ENCODE peak calls at places on chromosomes 13 and 19, in four cellular contexts. D is IMR-90, O is K562, W is GM12878. I is an unnamed sample. For H3K4me1, the result is how much of the 10 kb centered on the place peaks cover.

GRCh38 chr13:32581177-32581786 is 5.0 kb upstream of the PDS5B start:
- DNase-seq in O (no peak), W (no peak), D (peak), I (peak)

GRCh38 chr13:107258599-107259187 is 690.8 kb upstream of the ARGLU1 start:
- DNase-seq in D (peak), W (no peak), O (no peak), I (peak)

GRCh38 chr13:28707629-28708427 is 10.9 kb downstream of the SLC46A3 start:
- DNase-seq in O (no peak), W (peak), D (peak), I (no peak)

GRCh38 chr19:58182577-58182988 is 278 bp upstream of the ZNF274 start:
- DNase-seq in O (peak), D (no peak), W (no peak), I (no peak)

GRCh38 chr13:47126432-47126831 is 229.6 kb upstream of the HTR2A start:
- DNase-seq in O (no peak), W (no peak), D (no peak), I (no peak)

GRCh38 chr13:80199067-80199466 is 141.9 kb downstream of the SPRY2 start:
- DNase-seq in O (no peak), D (no peak), W (no peak), I (no peak)

GRCh38 chr13:48260970-48261369 is 28.0 kb downstream of the ITM2B start:
- DNase-seq in O (no peak), D (no peak), W (no peak), I (no peak)

GRCh38 chr13:101711307-101712025 is 259.0 kb downstream of the ITGBL1 start:
- DNase-seq in D (no peak), O (no peak), W (no peak), I (no peak)

GRCh38 chr13:25253702-25254101 is 33.6 kb downstream of the MTMR6 start:
- DNase-seq in O (no peak), D (no peak), W (no peak), I (peak)

GRCh38 chr19:15934332-15935078 is at the start of gene CYP4F11:
- DNase-seq in W (no peak), D (no peak), O (no peak), I (no peak)

GRCh38 chr13:34179481-34179880 is 361.5 kb downstream of the RFC3 start:
- DNase-seq in W (no peak), O (no peak), D (peak), I (no peak)

GRCh38 chr19:16518061-16518460 is 21.9 kb downstream of the C19orf44 start:
- DNase-seq in W (no peak), O (no peak), D (no peak), I (no peak)

GRCh38 chr19:13633109-13633508 is 126.8 kb upstream of the CACNA1A start:
- DNase-seq in W (no peak), D (peak), O (no peak), I (peak)

GRCh38 chr19:50341091-50341564 is 12.0 kb upstream of the KCNC3 start:
- DNase-seq in O (no peak), W (peak), D (no peak), I (no peak)

GRCh38 chr13:60707878-60708277 is 310.9 kb downstream of the TDRD3 start:
- DNase-seq in O (no peak), W (no peak), D (no peak), I (no peak)

GRCh38 chr13:26540319-26540718 is 17.2 kb upstream of the WASF3 start:
- DNase-seq in O (no peak), W (no peak), D (no peak), I (no peak)

GRCh38 chr19:12721656-12722565 is 1.8 kb downstream of the TNPO2 start:
- DNase-seq in O (peak), D (peak), W (no peak), I (peak)

GRCh38 chr13:70769771-70770326 is 661.6 kb upstream of the KLHL1 start:
- DNase-seq in D (no peak), O (no peak), W (no peak), I (peak)

GRCh38 chr19:10946964-10947657 is 13.7 kb upstream of the SMARCA4 start:
- DNase-seq in D (peak), O (no peak), W (no peak), I (no peak)

GRCh38 chr19:10774893-10775292 is 57.0 kb downstream of the DNM2 start:
- DNase-seq in O (no peak), W (no peak), D (no peak), I (no peak)

GRCh38 chr19:15251010-15251748 is 18.9 kb upstream of the EPHX3 start:
- DNase-seq in D (peak), W (no peak), O (no peak), I (peak)

GRCh38 chr13:27461940-27462584 is 11.7 kb upstream of the MTIF3 start:
- DNase-seq in O (no peak), D (no peak), W (no peak), I (no peak)

GRCh38 chr19:38831142-38831605 is 420 bp downstream of the ECH1 start:
- DNase-seq in W (no peak), D (peak), O (no peak), I (peak)

GRCh38 chr19:40578442-40578908 is 1.8 kb downstream of the SHKBP1 start:
- DNase-seq in W (no peak), D (peak), O (peak), I (peak)

GRCh38 chr19:3207466-3208242 is 16.8 kb upstream of the CELF5 start:
- DNase-seq in D (no peak), W (no peak), O (peak), I (no peak)

GRCh38 chr13:109157275-109157674 is 527.9 kb downstream of the MYO16 start:
- DNase-seq in D (no peak), O (no peak), W (no peak), I (no peak)

GRCh38 chr19:55553217-55554182 is 8.2 kb upstream of the SBK3 start:
- DNase-seq in W (no peak), O (no peak), D (no peak), I (no peak)
- H3K4me1 ChIP-seq in W (under half), O (under half), D (under half), I (under half)

GRCh38 chr19:46067691-46068090 is 26.9 kb upstream of the IGFL4 start:
- DNase-seq in O (no peak), W (no peak), D (no peak), I (no peak)
- TF ChIP-seq FOS in O (no peak), W (no peak), D (no peak), I (no peak)

GRCh38 chr13:74074723-74075122 is 59.5 kb downstream of the KLF12 start:
- DNase-seq in O (no peak), D (peak), W (no peak), I (peak)
- H3K4me1 ChIP-seq in O (under half), D (under half), W (under half), I (under half)

DNA sequence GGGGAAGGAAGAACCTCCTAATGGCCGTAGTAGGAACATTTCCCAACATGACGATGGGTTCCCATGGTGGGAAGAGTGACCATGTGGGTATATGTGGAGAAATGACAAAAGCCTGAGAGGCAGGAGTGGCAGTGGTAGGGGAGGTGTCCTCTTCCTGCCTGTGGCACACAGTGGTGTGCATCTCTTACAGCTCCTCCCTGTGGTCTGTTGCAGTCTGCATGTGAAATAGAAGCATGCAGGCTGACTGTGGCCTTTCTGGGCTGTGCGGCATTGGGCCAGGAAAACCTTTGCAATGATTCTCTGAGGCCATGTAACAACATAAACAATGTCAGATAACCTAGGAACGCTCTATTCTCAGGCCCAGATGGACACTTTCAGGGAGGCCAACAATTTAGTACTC is 84.0 kb downstream of the LACC1 start:
- DNase-seq in W (no peak), D (no peak), O (no peak), I (no peak)
- TF ChIP-seq FOS in W (no peak), D (no peak), O (no peak), I (no peak)

GRCh38 chr13:98478134-98479129 is 98.5 kb downstream of the STK24 start:
- DNase-seq in O (peak), W (peak), D (peak), I (peak)

GRCh38 chr13:98481511-98481951 is 95.4 kb downstream of the STK24 start:
- DNase-seq in D (peak), O (no peak), W (no peak), I (no peak)

GRCh38 chr13:98476538-98476966 is 100.4 kb downstream of the STK24 start:
- DNase-seq in W (peak), D (peak), O (peak), I (peak)

GRCh38 chr13:98480915-98481510 is 95.9 kb downstream of the STK24 start:
- DNase-seq in D (peak), W (no peak), O (peak), I (no peak)

DNA sequence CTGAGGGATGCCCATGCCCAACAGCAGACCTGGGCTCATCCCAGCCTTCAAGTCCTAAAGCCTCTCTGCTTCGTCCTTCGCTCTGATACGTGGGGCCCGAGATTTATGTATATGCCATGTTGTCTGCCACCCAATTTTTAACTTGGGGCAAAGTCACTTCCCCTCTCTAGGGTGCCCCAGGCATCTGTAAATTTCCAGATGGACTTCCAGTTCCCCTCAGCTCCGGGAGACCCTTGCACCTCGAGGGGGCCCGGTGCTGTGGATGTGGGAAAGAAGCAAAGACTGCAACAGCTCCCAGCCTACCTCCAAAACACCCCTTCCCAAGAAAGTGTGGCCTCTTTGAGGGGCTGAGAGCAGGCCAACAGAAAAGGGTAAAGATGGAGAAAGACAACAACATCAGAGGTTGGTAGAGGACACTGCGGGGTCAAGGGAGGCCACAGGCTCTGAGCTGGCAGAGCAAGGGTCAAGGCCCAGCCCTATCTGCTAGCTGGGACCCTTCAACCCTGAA is 97.4 kb downstream of the STK24 start:
- DNase-seq in W (no peak), O (no peak), D (no peak), I (no peak)
- H3K4me1 ChIP-seq in W (half or more), O (half or more), D (under half), I (half or more)

GRCh38 chr13:110352735-110353134 is 45.7 kb downstream of the COL4A2 start:
- DNase-seq in O (peak), W (no peak), D (no peak), I (no peak)
- TF ChIP-seq FOS in O (no peak), W (no peak), D (no peak), I (no peak)

GRCh38 chr13:112908342-112908741 is 60.7 kb upstream of the MCF2L start:
- DNase-seq in D (no peak), W (no peak), O (no peak), I (no peak)

GRCh38 chr13:112907916-112908315 is 61.1 kb upstream of the MCF2L start:
- DNase-seq in W (no peak), O (no peak), D (no peak), I (no peak)

GRCh38 chr13:112905619-112905989 is 63.4 kb upstream of the MCF2L start:
- DNase-seq in O (no peak), W (no peak), D (no peak), I (no peak)

GRCh38 chr13:112905990-112906641 is 62.9 kb upstream of the MCF2L start:
- DNase-seq in O (no peak), D (no peak), W (no peak), I (no peak)

DNA sequence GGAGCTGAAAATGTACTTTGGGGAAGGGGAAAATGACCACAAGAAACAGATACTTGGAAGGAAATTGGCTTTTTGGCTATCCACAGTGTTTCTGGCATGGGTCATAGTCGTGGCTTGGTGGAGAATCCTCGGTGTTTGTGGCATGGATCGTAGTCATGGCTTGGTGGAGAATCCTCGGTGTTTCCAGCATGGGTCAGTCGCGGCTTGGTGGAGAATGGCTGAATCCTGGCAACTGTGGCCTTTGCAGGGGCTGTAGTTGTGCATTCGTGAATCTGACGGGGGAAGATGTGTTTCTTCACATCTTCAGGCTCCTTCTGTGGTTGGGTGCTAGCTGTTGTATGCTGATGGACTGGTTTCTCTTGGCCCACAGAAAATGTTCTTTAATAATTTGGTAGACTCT is 61.7 kb upstream of the MCF2L start:
- DNase-seq in D (no peak), W (no peak), O (no peak), I (no peak)
- H3K4me1 ChIP-seq in D (under half), W (under half), O (under half), I (under half)

DNA sequence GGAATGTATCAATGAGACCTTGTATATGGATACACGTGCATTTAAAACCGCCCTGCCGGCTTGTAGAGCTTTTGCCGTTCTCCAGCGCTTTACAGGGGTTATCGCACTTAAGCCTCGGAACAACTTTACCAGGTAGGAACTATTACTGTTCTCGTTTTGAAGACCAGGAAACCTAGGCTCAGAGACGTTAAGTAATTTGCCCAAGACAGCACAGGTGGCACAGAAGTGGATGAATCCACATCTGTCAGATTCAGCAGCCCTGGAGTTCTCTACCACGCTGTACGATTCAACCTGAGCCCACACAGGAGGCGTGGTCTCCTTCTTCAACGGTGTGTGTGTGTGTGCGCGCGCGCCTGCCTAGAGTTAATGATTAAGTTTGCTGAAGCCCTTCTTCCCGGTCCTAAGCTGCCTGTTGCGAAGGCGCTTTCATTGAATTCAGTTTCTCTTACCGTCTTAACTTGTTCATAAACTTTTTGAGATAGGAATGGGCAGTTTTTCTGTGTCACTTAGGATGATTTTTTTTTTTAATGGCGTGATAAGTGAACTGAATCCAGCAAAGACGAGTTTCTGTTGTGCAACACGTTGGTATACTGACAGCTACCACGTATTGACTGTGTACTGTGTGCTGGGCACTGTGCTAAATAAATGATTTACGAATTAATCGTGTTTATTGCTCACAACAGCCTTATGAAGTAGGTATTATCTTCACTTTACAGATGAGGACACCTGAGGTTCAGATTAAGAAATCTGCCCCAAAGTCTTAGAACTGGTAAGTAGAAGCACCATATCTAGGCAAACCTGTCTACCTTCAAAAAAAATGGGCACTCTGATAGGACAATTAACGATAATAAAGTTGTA is 67.4 kb downstream of the KCNRG start:
- DNase-seq in W (peak), O (peak), D (peak), I (peak)
- TF ChIP-seq FOS in W (no peak), O (no peak), D (no peak), I (no peak)

I was measured in endothelial cell of umbilical vein.